ENCODE peak calls at places on chromosomes 2 and 18, in five cellular contexts. K is A549, V is BE2C, P is HCT116, N is heart left ventricle. R is an unnamed sample.

GRCh38 chr2:99488999-99489757 is 639 bp downstream of the REV1 start:
- DNase-seq in K (peak; percentile 69), V (peak; percentile 60), P (no peak), N (peak; percentile 84), R (peak; percentile 61)

GRCh38 chr2:88903744-88904353 is 212.4 kb downstream of the RPIA start:
- DNase-seq in K (peak; percentile 55), V (peak; percentile 9), P (peak; percentile 31), N (no peak), R (peak; percentile 23)

GRCh38 chr2:3827673-3828575 is 124.5 kb downstream of the DCDC2C start:
- DNase-seq in K (peak; percentile 35), V (peak; percentile 53), P (no peak), N (no peak), R (peak; percentile 16)

GRCh38 chr2:153077311-153077710 is 358.9 kb downstream of the ARL6IP6 start:
- DNase-seq in K (no peak), V (no peak), P (no peak), N (no peak), R (peak; percentile 43)

GRCh38 chr2:213353419-213353818 is 69.2 kb downstream of the SPAG16 start:
- DNase-seq in K (no peak), V (no peak), P (no peak), N (no peak), R (no peak)

GRCh38 chr2:234447189-234447588 is 49.7 kb downstream of the ARL4C start:
- DNase-seq in K (no peak), V (no peak), P (no peak), N (no peak), R (no peak)

GRCh38 chr18:69469444-69469919 is 68.8 kb downstream of the DOK6 start:
- DNase-seq in K (peak; percentile 68), V (peak; percentile 44), P (peak; percentile 45), N (no peak), R (peak; percentile 16)

GRCh38 chr18:29184654-29185053 is 1007.7 kb upstream of the CDH2 start:
- DNase-seq in K (no peak), V (peak; percentile 1), P (no peak), N (no peak), R (no peak)

GRCh38 chr2:37809525-37809924 is 115.6 kb upstream of the RMDN2 start:
- DNase-seq in K (peak; percentile 37), V (peak; percentile 52), P (peak; percentile 12), N (peak; percentile 32), R (peak; percentile 85)

GRCh38 chr2:173087214-173087581 is 11.6 kb downstream of the MAP3K20 start:
- DNase-seq in K (no peak), V (no peak), P (no peak), N (no peak), R (peak; percentile 43)

GRCh38 chr2:115165529-115166109 is 723.2 kb downstream of the DPP10 start:
- DNase-seq in K (peak; percentile 36), V (no peak), P (no peak), N (no peak), R (peak; percentile 22)

GRCh38 chr2:202043473-202043872 is 9.8 kb downstream of the FZD7 start:
- DNase-seq in K (no peak), V (no peak), P (no peak), N (no peak), R (no peak)

GRCh38 chr18:13005289-13005688 is 14.1 kb downstream of the CEP192 start:
- DNase-seq in K (no peak), V (no peak), P (no peak), N (no peak), R (no peak)

GRCh38 chr2:45047301-45047700 is 38.0 kb upstream of the SIX2 start:
- DNase-seq in K (no peak), V (no peak), P (no peak), N (no peak), R (no peak)

GRCh38 chr2:176110975-176111663 is 4.0 kb downstream of the HOXD11 start:
- DNase-seq in K (peak; percentile 76), V (peak; percentile 66), P (no peak), N (no peak), R (peak; percentile 79)
- H3K4me3 ChIP-seq in K (no peak overlapping the region), V (peak overlapping the region; percentile 31), P (no peak overlapping the region), N (no peak overlapping the region), R (peak overlapping the region; percentile 62)

GRCh38 chr18:77133051-77133919 is 702 bp upstream of the MBP start:
- DNase-seq in K (no peak), V (no peak), P (no peak), N (no peak), R (no peak)
- H3K4me3 ChIP-seq in K (peak overlapping the region; percentile 62), V (no peak overlapping the region), P (peak overlapping the region; percentile 71), N (peak overlapping the region; percentile 98), R (peak overlapping the region; percentile 74)

DNA sequence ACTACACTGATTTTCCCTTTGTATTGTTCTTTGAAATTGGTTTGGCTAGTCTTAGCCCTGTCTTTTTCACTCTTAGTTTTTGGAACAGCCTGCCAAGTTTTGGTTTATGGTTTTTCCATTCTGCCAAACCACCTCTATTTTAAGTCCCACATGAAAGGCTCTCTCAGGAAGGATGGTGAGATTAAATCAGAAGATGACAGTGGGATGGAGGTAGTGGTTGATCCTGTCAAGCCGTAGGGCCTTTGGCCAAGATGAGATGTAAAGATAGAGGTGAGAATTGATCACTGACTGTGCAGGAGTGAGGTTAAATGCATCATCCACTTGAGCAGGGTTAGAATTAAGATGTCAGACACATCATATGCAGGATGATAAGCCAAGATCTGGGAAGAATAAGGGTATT is 948.5 kb downstream of the SLC4A3 start:
- DNase-seq in K (no peak), V (no peak), P (no peak), N (no peak), R (no peak)
- H3K4me3 ChIP-seq in K (no peak overlapping the region), V (no peak overlapping the region), P (no peak overlapping the region), N (no peak overlapping the region), R (no peak overlapping the region)

DNA sequence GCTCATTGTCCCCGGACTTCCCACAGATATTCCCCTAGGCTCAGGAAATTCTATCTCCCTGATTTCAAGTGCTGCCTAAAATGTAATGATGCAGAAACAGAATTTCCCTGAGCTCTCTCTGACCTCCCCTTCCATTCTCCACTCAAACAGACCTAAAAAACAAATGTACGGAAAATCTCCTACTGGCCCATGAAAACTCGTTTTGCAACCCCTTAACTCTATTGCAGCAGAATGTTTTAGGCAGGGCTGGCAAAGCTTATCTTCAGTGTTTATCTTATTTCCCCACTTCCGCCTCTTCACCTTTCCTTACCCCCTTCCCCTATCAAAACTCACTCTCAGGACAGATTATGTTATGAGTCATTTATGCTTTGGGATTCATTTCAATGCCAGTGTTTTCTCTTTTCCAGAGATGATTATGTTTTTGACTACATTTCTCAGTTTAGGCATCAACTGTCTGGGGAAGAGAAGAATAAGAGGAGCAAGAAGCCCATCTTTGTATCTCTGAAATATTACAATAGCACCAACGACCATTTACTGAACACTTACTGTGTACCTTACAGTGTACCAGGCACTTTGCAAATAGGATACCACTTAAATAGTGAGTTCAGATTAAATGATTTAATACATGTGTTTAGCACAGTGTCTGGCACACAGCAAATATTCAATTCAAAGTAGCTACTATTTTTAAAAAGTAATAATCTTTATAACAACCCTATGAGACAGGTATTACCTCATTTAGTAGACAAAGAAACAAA is 53.9 kb upstream of the STPG4 start:
- DNase-seq in K (peak; percentile 72), V (no peak), P (no peak), N (no peak), R (peak; percentile 96)
- H3K4me3 ChIP-seq in K (no peak overlapping the region), V (no peak overlapping the region), P (no peak overlapping the region), N (no peak overlapping the region), R (no peak overlapping the region)

GRCh38 chr18:36130883-36131653 is 1.4 kb downstream of the ELP2 start:
- DNase-seq in K (no peak), V (no peak), P (no peak), N (no peak), R (no peak)
- H3K4me3 ChIP-seq in K (peak overlapping the region; percentile 86), V (peak overlapping the region; percentile 88), P (peak overlapping the region; percentile 87), N (peak overlapping the region; percentile 76), R (peak overlapping the region; percentile 99)